ENCODE peak calls at places on chromosomes 16 and 17, in ten cellular contexts. W is ELR; V is activated CD8-positive, alpha-beta memory T cell treated with anti-CD3 and anti-CD28 coated beads for 24 hours; R is caudate nucleus; N is activated naive CD4-positive, alpha-beta T cell treated with anti-CD3 and anti-CD28 coated beads for 36 hours; H is T-helper 2 cell treated with Interferon-gamma antibody and Interleukin-4, amounts not matched to agents 5 μg/mL and 100 μg/mL, for 36 hours; U is NCI-H1105; I is naive thymus-derived CD4-positive, alpha-beta T cell; M is cardiac fibroblast; X is posterior cingulate gyrus. G is an unnamed sample.

GRCh38 chr17:17089796-17090641 is 47.8 kb downstream of the MPRIP start:
- DNase-seq in W (no peak), V (no peak), R (no peak), N (no peak), H (no peak), U (no peak), I (no peak), M (no peak), X (no peak), G (no peak)

GRCh38 chr16:19411298-19411697 is 6.4 kb upstream of the TMC5 start:
- DNase-seq in W (no peak), V (no peak), R (no peak), N (no peak), H (no peak), U (no peak), I (no peak), M (no peak), X (no peak), G (no peak)

GRCh38 chr16:50841081-50841886 is 99.4 kb downstream of the CYLD start:
- DNase-seq in W (no peak), V (peak), R (no peak), N (peak), H (peak), U (no peak), I (peak), M (peak), X (no peak), G (no peak)

GRCh38 chr16:89732918-89733242 is 11.5 kb downstream of the ZNF276 start:
- DNase-seq in W (no peak), V (no peak), R (no peak), N (no peak), H (no peak), U (no peak), I (no peak), M (no peak), X (no peak), G (no peak)

GRCh38 chr17:28071891-28072606 is 29.6 kb downstream of the NLK start:
- DNase-seq in W (no peak), V (no peak), R (no peak), N (no peak), H (no peak), U (no peak), I (peak), M (no peak), X (no peak), G (no peak)

GRCh38 chr17:70597774-70598173 is 428.4 kb downstream of the KCNJ2 start:
- DNase-seq in W (no peak), V (no peak), R (no peak), N (no peak), H (no peak), U (peak), I (no peak), M (no peak), X (no peak), G (no peak)

GRCh38 chr17:37506678-37507077 is 17.0 kb downstream of the DUSP14 start:
- DNase-seq in W (peak), V (no peak), R (peak), N (peak), H (no peak), U (peak), I (no peak), M (peak), X (peak), G (no peak)

GRCh38 chr16:48354877-48355585 is 30.2 kb downstream of the SIAH1 start:
- DNase-seq in W (no peak), V (no peak), R (no peak), N (no peak), H (no peak), U (no peak), I (no peak), M (no peak), X (no peak), G (no peak)

GRCh38 chr16:58814348-58814801 is 80.3 kb upstream of the GOT2 start:
- DNase-seq in W (peak), V (peak), R (peak), N (peak), H (no peak), U (no peak), I (peak), M (peak), X (peak), G (peak)

GRCh38 chr16:20136446-20136968 is 62.8 kb upstream of the GPR139 start:
- DNase-seq in W (no peak), V (no peak), R (no peak), N (no peak), H (no peak), U (no peak), I (no peak), M (no peak), X (no peak), G (no peak)

GRCh38 chr17:13113821-13114525 is 96.1 kb upstream of the ELAC2 start:
- DNase-seq in W (no peak), V (no peak), R (peak), N (no peak), H (no peak), U (no peak), I (no peak), M (no peak), X (no peak), G (no peak)

GRCh38 chr17:63930951-63931575 is 1.1 kb downstream of the CD79B start:
- DNase-seq in W (peak), V (peak), R (no peak), N (peak), H (peak), U (no peak), I (peak), M (peak), X (peak), G (no peak)

GRCh38 chr17:1002412-1002753 is 5.5 kb downstream of the TIMM22 start:
- DNase-seq in W (peak), V (no peak), R (no peak), N (no peak), H (no peak), U (no peak), I (no peak), M (peak), X (no peak), G (no peak)

GRCh38 chr17:40699880-40700279 is 3.7 kb downstream of the KRT24 start:
- DNase-seq in W (no peak), V (no peak), R (no peak), N (no peak), H (no peak), U (no peak), I (no peak), M (peak), X (no peak), G (no peak)

GRCh38 chr16:57590654-57591085 is 37.8 kb upstream of the ADGRG1 start:
- DNase-seq in W (peak), V (peak), R (no peak), N (peak), H (no peak), U (no peak), I (no peak), M (peak), X (no peak), G (no peak)

GRCh38 chr16:25988089-25988488 is 296.3 kb downstream of the HS3ST4 start:
- DNase-seq in W (no peak), V (no peak), R (no peak), N (no peak), H (no peak), U (peak), I (no peak), M (no peak), X (no peak), G (no peak)

GRCh38 chr16:30551781-30552180 is 6.4 kb downstream of the ZNF764 start:
- DNase-seq in W (no peak), V (peak), R (no peak), N (peak), H (peak), U (no peak), I (peak), M (no peak), X (peak), G (no peak)

GRCh38 chr16:13902677-13903076 is 17.3 kb upstream of the ERCC4 start:
- DNase-seq in W (no peak), V (no peak), R (no peak), N (no peak), H (no peak), U (no peak), I (no peak), M (peak), X (no peak), G (no peak)

G was measured in DMS79.